ENCODE peak calls at places on chromosomes 11 and 22, in four cellular contexts. One of them, this sample, is unnamed. For H3K4me1, the result is how much of the 10 kb centered on the place peaks cover.

GRCh38 chr11:58142781-58143180 is 17.5 kb upstream of the OR9I1 start:
- DNase-seq in upper lobe of right lung: no peak
- DNase-seq in kidney: no peak
- DNase-seq in mammary epithelial cell: no peak
- DNase-seq in this sample: no peak

GRCh38 chr11:126926376-126926791 is 74.2 kb downstream of the KIRREL3 start:
- DNase-seq in upper lobe of right lung: no peak
- DNase-seq in kidney: no peak
- DNase-seq in mammary epithelial cell: no peak
- DNase-seq in this sample: no peak

GRCh38 chr11:134014502-134014901 is 54.4 kb upstream of the JAM3 start:
- DNase-seq in upper lobe of right lung: no peak
- DNase-seq in kidney: no peak
- DNase-seq in mammary epithelial cell: no peak
- DNase-seq in this sample: no peak

GRCh38 chr22:38135133-38135706 is 24.7 kb upstream of the BAIAP2L2 start:
- DNase-seq in upper lobe of right lung: peak
- DNase-seq in kidney: peak
- DNase-seq in mammary epithelial cell: peak
- DNase-seq in this sample: peak

GRCh38 chr11:112016088-112016764 is 9.0 kb upstream of the DLAT start:
- DNase-seq in upper lobe of right lung: no peak
- DNase-seq in kidney: no peak
- DNase-seq in mammary epithelial cell: no peak
- DNase-seq in this sample: no peak

GRCh38 chr11:17686185-17686980 is 33.0 kb upstream of the MYOD1 start:
- DNase-seq in upper lobe of right lung: no peak
- DNase-seq in kidney: no peak
- DNase-seq in mammary epithelial cell: no peak
- DNase-seq in this sample: no peak

GRCh38 chr11:12111482-12112149 is 1.2 kb downstream of the MICAL2 start:
- DNase-seq in upper lobe of right lung: no peak
- DNase-seq in kidney: no peak
- DNase-seq in mammary epithelial cell: peak
- DNase-seq in this sample: no peak

GRCh38 chr11:95230054-95231034 is 658 bp downstream of the SESN3 start:
- DNase-seq in upper lobe of right lung: no peak
- DNase-seq in kidney: peak
- DNase-seq in mammary epithelial cell: peak
- DNase-seq in this sample: peak

GRCh38 chr11:18612394-18612793 is 12.8 kb downstream of the MISFA start:
- DNase-seq in upper lobe of right lung: no peak
- DNase-seq in kidney: no peak
- DNase-seq in mammary epithelial cell: no peak
- DNase-seq in this sample: no peak

GRCh38 chr11:62208785-62209144 is 292 bp downstream of the SCGB2A1 start:
- DNase-seq in upper lobe of right lung: no peak
- DNase-seq in kidney: no peak
- DNase-seq in mammary epithelial cell: no peak
- DNase-seq in this sample: no peak

GRCh38 chr11:70918242-70918641 is 334.1 kb downstream of the SHANK2 start:
- DNase-seq in upper lobe of right lung: peak
- DNase-seq in kidney: no peak
- DNase-seq in mammary epithelial cell: no peak
- DNase-seq in this sample: no peak

GRCh38 chr11:46590740-46591606 is 2.9 kb downstream of the AMBRA1 start:
- DNase-seq in upper lobe of right lung: no peak
- DNase-seq in kidney: no peak
- DNase-seq in mammary epithelial cell: peak
- DNase-seq in this sample: no peak

GRCh38 chr11:125025968-125026367 is 37.1 kb upstream of the SLC37A2 start:
- DNase-seq in upper lobe of right lung: no peak
- DNase-seq in kidney: no peak
- DNase-seq in mammary epithelial cell: no peak
- DNase-seq in this sample: no peak

GRCh38 chr11:65585396-65586246 is 9.8 kb downstream of the EHBP1L1 start:
- DNase-seq in upper lobe of right lung: no peak
- DNase-seq in kidney: no peak
- DNase-seq in mammary epithelial cell: no peak
- DNase-seq in this sample: no peak

GRCh38 chr11:19018901-19019300 is 41.6 kb downstream of the MRGPRX2 start:
- DNase-seq in upper lobe of right lung: no peak
- DNase-seq in kidney: no peak
- DNase-seq in mammary epithelial cell: peak
- DNase-seq in this sample: peak

GRCh38 chr22:39132281-39132680 is 20.2 kb downstream of the CBX7 start:
- DNase-seq in upper lobe of right lung: no peak
- DNase-seq in kidney: no peak
- DNase-seq in mammary epithelial cell: no peak
- DNase-seq in this sample: no peak

GRCh38 chr11:45432100-45432499 is 146.0 kb upstream of the SYT13 start:
- DNase-seq in upper lobe of right lung: no peak
- DNase-seq in kidney: no peak
- DNase-seq in mammary epithelial cell: no peak
- DNase-seq in this sample: no peak

GRCh38 chr11:30342736-30343166 is 19.8 kb downstream of the ARL14EP start:
- DNase-seq in upper lobe of right lung: no peak
- DNase-seq in kidney: no peak
- DNase-seq in mammary epithelial cell: no peak
- DNase-seq in this sample: no peak

GRCh38 chr11:117145393-117145761 is 1.3 kb downstream of the PAFAH1B2 start:
- DNase-seq in upper lobe of right lung: no peak
- DNase-seq in kidney: no peak
- DNase-seq in mammary epithelial cell: peak
- DNase-seq in this sample: peak

GRCh38 chr22:21026783-21027692 is 5.3 kb downstream of the SLC7A4 start:
- DNase-seq in upper lobe of right lung: peak
- DNase-seq in kidney: no peak
- DNase-seq in mammary epithelial cell: peak
- DNase-seq in this sample: peak

GRCh38 chr11:36467913-36468312 is 42.2 kb downstream of the TRAF6 start:
- DNase-seq in upper lobe of right lung: no peak
- DNase-seq in kidney: no peak
- DNase-seq in mammary epithelial cell: no peak
- DNase-seq in this sample: no peak

GRCh38 chr11:36465449-36466163 is 44.5 kb downstream of the TRAF6 start:
- DNase-seq in upper lobe of right lung: no peak
- DNase-seq in kidney: no peak
- DNase-seq in mammary epithelial cell: peak
- DNase-seq in this sample: no peak

GRCh38 chr11:36471577-36471976 is 38.5 kb downstream of the TRAF6 start:
- DNase-seq in upper lobe of right lung: no peak
- DNase-seq in kidney: no peak
- DNase-seq in mammary epithelial cell: peak
- DNase-seq in this sample: peak

GRCh38 chr11:36469881-36470802 is 39.9 kb downstream of the TRAF6 start:
- DNase-seq in upper lobe of right lung: no peak
- DNase-seq in kidney: no peak
- DNase-seq in mammary epithelial cell: peak
- DNase-seq in this sample: no peak

DNA sequence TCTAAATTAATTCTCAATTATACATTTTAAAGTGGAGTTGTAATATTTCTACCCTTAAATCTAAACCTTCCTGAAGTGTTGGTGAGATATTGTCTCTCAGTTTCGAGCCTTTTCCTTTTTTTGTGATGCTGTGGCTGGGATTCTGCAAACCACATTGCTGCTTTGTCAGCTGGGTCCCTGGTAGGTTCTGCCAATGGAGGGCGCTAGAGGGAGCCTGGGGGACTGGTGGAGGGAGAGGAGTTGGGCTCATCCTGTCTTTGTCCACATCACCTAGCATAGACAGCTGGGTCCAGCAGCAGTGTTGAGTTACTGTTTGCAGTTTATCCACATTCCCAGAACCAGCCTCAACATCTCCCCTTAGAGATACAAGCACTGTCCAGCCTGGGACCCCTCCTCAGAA is 41.0 kb downstream of the TRAF6 start:
- DNase-seq in upper lobe of right lung: no peak
- DNase-seq in kidney: no peak
- DNase-seq in mammary epithelial cell: no peak
- DNase-seq in this sample: no peak
- TF ChIP-seq CTCF in upper lobe of right lung: peak
- TF ChIP-seq CTCF in kidney: no peak
- TF ChIP-seq CTCF in mammary epithelial cell: peak
- TF ChIP-seq CTCF in this sample: peak

DNA sequence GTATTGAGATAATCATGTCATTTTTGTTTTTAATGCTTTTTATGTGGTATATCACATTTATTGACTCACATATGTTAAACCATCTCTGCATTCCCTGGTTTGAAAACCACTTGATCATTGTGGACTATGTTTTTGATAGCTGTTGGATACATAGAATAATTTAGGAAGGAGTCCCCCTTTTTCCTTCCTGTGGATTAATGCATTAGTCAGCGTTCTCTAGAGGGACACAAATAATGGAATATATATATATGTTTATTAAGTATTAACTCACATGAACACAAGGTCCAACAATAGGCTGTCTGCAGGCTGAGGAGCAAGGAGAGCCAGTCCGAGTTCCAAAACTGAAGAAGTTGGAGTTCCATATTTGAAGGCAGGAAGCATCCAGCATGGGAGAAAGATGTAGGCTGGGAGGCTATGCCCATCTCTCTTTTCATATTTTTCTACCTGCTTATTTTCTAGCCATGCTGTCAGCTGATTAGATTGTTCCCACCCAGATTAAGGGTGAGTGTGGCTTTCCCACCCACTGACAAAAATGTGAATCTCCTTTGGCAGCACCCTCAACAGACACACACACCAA is 123.8 kb downstream of the ZNF280B start:
- DNase-seq in upper lobe of right lung: no peak
- DNase-seq in kidney: no peak
- DNase-seq in mammary epithelial cell: no peak
- DNase-seq in this sample: no peak
- H3K4me1 ChIP-seq in upper lobe of right lung: under half
- H3K4me1 ChIP-seq in kidney: under half
- H3K4me1 ChIP-seq in mammary epithelial cell: under half
- H3K4me1 ChIP-seq in this sample: under half

DNA sequence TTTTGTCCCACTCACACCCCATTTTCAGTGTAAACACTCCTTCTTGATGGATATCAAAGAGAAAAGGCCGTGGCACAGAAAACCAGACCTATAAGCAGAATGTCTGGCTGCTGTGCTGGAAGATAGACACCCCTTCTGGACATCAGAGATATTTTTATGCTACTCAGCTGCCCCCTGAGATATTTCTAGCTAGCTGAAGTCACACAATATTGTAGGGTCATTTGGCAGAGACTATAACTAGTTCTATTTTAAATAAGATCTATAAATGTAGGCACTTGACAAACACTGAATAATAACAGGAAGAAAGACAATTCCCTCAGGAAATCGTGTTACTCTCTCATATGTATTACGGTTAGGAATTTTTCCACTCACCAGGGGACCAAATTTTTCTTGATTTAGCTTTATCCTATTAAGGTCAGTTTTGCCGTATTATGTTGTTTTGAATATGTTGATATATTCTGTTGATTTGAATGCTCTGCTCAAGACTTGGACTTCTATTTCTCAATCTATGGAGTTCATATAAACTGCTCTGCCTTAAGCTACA is 845.4 kb downstream of the OPCML start:
- DNase-seq in upper lobe of right lung: no peak
- DNase-seq in kidney: no peak
- DNase-seq in mammary epithelial cell: no peak
- DNase-seq in this sample: no peak
- TF ChIP-seq CTCF in upper lobe of right lung: no peak
- TF ChIP-seq CTCF in kidney: no peak
- TF ChIP-seq CTCF in mammary epithelial cell: no peak
- TF ChIP-seq CTCF in this sample: no peak

DNA sequence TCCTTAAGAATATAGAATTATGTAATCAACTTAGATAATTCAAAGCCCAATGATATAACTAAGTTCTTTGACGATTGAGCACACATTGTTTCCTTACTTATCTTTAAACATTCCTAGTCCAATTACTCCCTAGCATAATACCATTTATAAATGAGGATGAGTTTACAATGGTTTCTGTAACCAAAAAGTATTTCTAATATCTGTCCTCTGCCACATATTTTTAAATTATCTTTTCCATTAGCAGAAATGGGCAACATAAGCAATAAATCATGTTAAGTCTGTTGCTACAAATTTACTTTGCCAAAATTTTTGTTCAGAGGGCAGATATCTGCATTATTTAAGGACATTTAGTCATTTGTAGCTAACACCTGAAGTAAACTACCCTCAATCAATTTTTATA is 6.7 kb downstream of the CREBZF start:
- DNase-seq in upper lobe of right lung: no peak
- DNase-seq in kidney: no peak
- DNase-seq in mammary epithelial cell: no peak
- DNase-seq in this sample: no peak
- H3K4me1 ChIP-seq in upper lobe of right lung: under half
- H3K4me1 ChIP-seq in kidney: under half
- H3K4me1 ChIP-seq in mammary epithelial cell: under half
- H3K4me1 ChIP-seq in this sample: under half

DNA sequence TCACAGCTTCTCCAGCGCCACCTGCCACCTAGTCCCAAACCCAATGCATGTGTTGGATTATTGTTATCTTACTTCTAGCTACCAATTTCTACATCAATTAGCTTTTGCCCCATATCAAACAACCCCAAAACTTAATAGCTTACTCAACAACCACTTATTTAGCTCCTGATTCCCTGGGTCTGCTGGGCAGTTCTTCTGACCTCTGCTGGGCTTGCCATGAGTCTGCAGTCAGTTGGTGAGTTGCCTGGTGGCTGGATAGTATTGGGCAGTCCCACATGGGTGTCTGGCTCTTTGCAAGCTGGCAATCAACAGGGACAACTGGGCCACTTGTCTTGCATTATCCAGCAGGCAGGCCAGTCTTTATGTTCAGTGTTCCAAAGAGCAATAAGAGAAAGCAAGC is 13.6 kb upstream of the MS4A15 start:
- DNase-seq in upper lobe of right lung: no peak
- DNase-seq in kidney: no peak
- DNase-seq in mammary epithelial cell: no peak
- DNase-seq in this sample: no peak
- TF ChIP-seq CTCF in upper lobe of right lung: no peak
- TF ChIP-seq CTCF in kidney: no peak
- TF ChIP-seq CTCF in mammary epithelial cell: no peak
- TF ChIP-seq CTCF in this sample: no peak

GRCh38 chr22:45678961-45679912 is 7.6 kb downstream of the ATXN10 start:
- DNase-seq in upper lobe of right lung: no peak
- DNase-seq in kidney: no peak
- DNase-seq in mammary epithelial cell: peak
- DNase-seq in this sample: peak
- H3K4me1 ChIP-seq in upper lobe of right lung: under half
- H3K4me1 ChIP-seq in kidney: under half
- H3K4me1 ChIP-seq in mammary epithelial cell: under half
- H3K4me1 ChIP-seq in this sample: under half

GRCh38 chr11:59918987-59919589 is 19.1 kb upstream of the OOSP1 start:
- DNase-seq in upper lobe of right lung: no peak
- DNase-seq in kidney: no peak
- DNase-seq in mammary epithelial cell: peak
- DNase-seq in this sample: peak
- TF ChIP-seq CTCF in upper lobe of right lung: peak
- TF ChIP-seq CTCF in kidney: peak
- TF ChIP-seq CTCF in mammary epithelial cell: peak
- TF ChIP-seq CTCF in this sample: peak

DNA sequence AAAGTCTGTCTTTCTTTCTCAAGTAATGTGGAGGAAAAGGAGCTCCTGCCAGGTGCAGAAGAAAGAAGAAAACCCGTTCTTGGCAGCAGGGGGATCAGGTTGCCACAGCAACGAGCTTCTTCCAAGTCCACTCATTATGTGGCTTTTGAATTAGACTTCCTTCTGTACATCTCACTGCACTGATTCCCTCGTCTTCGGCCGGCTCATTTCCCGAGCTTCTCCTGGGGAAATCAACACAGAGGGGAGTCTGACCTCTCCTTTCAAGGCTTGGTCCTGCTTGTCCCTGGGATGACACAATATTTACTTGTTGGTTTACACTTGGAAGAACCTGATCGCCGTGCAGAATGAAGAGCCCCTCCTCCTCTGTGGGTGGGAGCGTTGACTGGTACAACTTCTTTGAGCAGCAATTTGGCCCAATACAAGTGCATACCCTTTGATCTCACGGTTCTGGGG is 35.3 kb downstream of the MCHR1 start:
- DNase-seq in upper lobe of right lung: no peak
- DNase-seq in kidney: no peak
- DNase-seq in mammary epithelial cell: peak
- DNase-seq in this sample: no peak
- H3K4me1 ChIP-seq in upper lobe of right lung: under half
- H3K4me1 ChIP-seq in kidney: under half
- H3K4me1 ChIP-seq in mammary epithelial cell: under half
- H3K4me1 ChIP-seq in this sample: under half

This sample was measured in foreskin keratinocyte.